ENCODE peak calls at places on chromosomes 11 and 22, in eight cellular contexts. R, Y, N, Z, O, P, W and V are unnamed samples.
A peak's percentile ranks its signal among the peaks of the same experiment; 100 is the strongest.

GRCh38 chr22:41742918-41743317 is 43.6 kb downstream of the MEI1 start:
- DNase-seq in R (no peak), Y (no peak), N (no peak), Z (no peak), O (no peak), P (no peak), W (no peak), V (no peak)

GRCh38 chr11:123306531-123306930 is 111.5 kb upstream of the CLMP start:
- DNase-seq in R (no peak), Y (no peak), N (no peak), Z (no peak), O (no peak), P (no peak), W (no peak), V (no peak)

GRCh38 chr22:24894998-24895397 is 51.5 kb downstream of the LHFPL7 start:
- DNase-seq in R (no peak), Y (no peak), N (peak; percentile 62), Z (peak; percentile 23), O (no peak), P (no peak), W (peak; percentile 49), V (peak; percentile 69)

GRCh38 chr11:63888170-63889086 is 28.5 kb downstream of the RCOR2 start:
- DNase-seq in R (peak; percentile 45), Y (peak; percentile 60), N (peak; percentile 78), Z (no peak), O (no peak), P (no peak), W (peak; percentile 43), V (peak; percentile 28)

GRCh38 chr11:107916671-107917241 is 11.5 kb upstream of the RAB39A start:
- DNase-seq in R (peak; percentile 15), Y (no peak), N (peak; percentile 33), Z (peak; percentile 2), O (no peak), P (peak; percentile 40), W (peak; percentile 23), V (no peak)

GRCh38 chr11:106152013-106152412 is 74.6 kb downstream of the AASDHPPT start:
- DNase-seq in R (no peak), Y (no peak), N (peak; percentile 34), Z (no peak), O (no peak), P (no peak), W (no peak), V (peak; percentile 26)

GRCh38 chr11:76916712-76917111 is 56.0 kb downstream of the ACER3 start:
- DNase-seq in R (no peak), Y (no peak), N (no peak), Z (no peak), O (no peak), P (no peak), W (no peak), V (no peak)

GRCh38 chr11:129698212-129698611 is 117.4 kb upstream of the TMEM45B start:
- DNase-seq in R (no peak), Y (no peak), N (no peak), Z (no peak), O (no peak), P (no peak), W (no peak), V (no peak)

GRCh38 chr11:66936326-66936725 is 21.9 kb downstream of the PC start:
- DNase-seq in R (no peak), Y (no peak), N (peak; percentile 89), Z (no peak), O (no peak), P (no peak), W (peak; percentile 37), V (peak; percentile 96)

GRCh38 chr11:112962854-112963367 is 1.7 kb downstream of the NCAM1 start:
- DNase-seq in R (no peak), Y (peak; percentile 69), N (no peak), Z (peak; percentile 92), O (peak; percentile 80), P (no peak), W (no peak), V (no peak)

GRCh38 chr11:105611837-105612480 is 2.1 kb downstream of the GRIA4 start:
- DNase-seq in R (no peak), Y (no peak), N (no peak), Z (no peak), O (no peak), P (no peak), W (no peak), V (no peak)

GRCh38 chr22:26610072-26610958 is 7.5 kb downstream of the CRYBB1 start:
- DNase-seq in R (peak; percentile 33), Y (no peak), N (peak; percentile 88), Z (no peak), O (no peak), P (peak; percentile 76), W (peak; percentile 95), V (peak; percentile 82)

GRCh38 chr11:121383726-121384125 is 68.4 kb upstream of the SORL1 start:
- DNase-seq in R (no peak), Y (no peak), N (no peak), Z (no peak), O (peak; percentile 65), P (no peak), W (no peak), V (no peak)